ENCODE peak calls at places on chromosome 18, in ten cellular contexts. Z is astrocyte; C is AG10803; E is CD8-positive, alpha-beta T cell; S is NCI-H1105; K is ureter; X is NCI-H1417; R is Kasumi-1; F is NCI-H774; N is ACHN. U is an unnamed sample.

GRCh38 chr18:22267225-22267624 is 97.8 kb downstream of the GATA6 start:
- DNase-seq in Z (no peak), C (no peak), E (no peak), S (no peak), K (no peak), X (no peak), R (no peak), F (no peak), N (no peak), U (peak)

GRCh38 chr18:12645751-12646203 is 12.1 kb downstream of the SPIRE1 start:
- DNase-seq in Z (no peak), C (peak), E (no peak), S (peak), K (no peak), X (no peak), R (no peak), F (peak), N (no peak), U (peak)

GRCh38 chr18:29962579-29962978 is 1080.0 kb downstream of the DSC3 start:
- DNase-seq in Z (no peak), C (no peak), E (no peak), S (no peak), K (no peak), X (no peak), R (no peak), F (no peak), N (no peak), U (no peak)

GRCh38 chr18:48790226-48790863 is 160.4 kb downstream of the SMAD7 start:
- DNase-seq in Z (no peak), C (no peak), E (no peak), S (no peak), K (no peak), X (no peak), R (no peak), F (no peak), N (no peak), U (no peak)

GRCh38 chr18:48928787-48929186 is 22.0 kb downstream of the SMAD7 start:
- DNase-seq in Z (peak), C (peak), E (peak), S (peak), K (peak), X (peak), R (peak), F (peak), N (no peak), U (peak)

GRCh38 chr18:46622999-46623398 is 34.0 kb downstream of the LOXHD1 start:
- DNase-seq in Z (no peak), C (peak), E (no peak), S (peak), K (no peak), X (peak), R (peak), F (no peak), N (peak), U (no peak)

GRCh38 chr18:4256786-4257417 is 198.2 kb downstream of the DLGAP1 start:
- DNase-seq in Z (no peak), C (no peak), E (no peak), S (no peak), K (no peak), X (no peak), R (no peak), F (no peak), N (no peak), U (no peak)

GRCh38 chr18:37889963-37890362 is 324.4 kb upstream of the CELF4 start:
- DNase-seq in Z (no peak), C (no peak), E (no peak), S (no peak), K (no peak), X (no peak), R (no peak), F (no peak), N (no peak), U (no peak)

GRCh38 chr18:61322265-61322873 is 10.9 kb upstream of the CDH20 start:
- DNase-seq in Z (peak), C (peak), E (no peak), S (no peak), K (no peak), X (peak), R (peak), F (no peak), N (peak), U (peak)

GRCh38 chr18:47050468-47050867 is 15.0 kb upstream of the ELOA2 start:
- DNase-seq in Z (peak), C (peak), E (no peak), S (no peak), K (no peak), X (peak), R (peak), F (no peak), N (peak), U (peak)

GRCh38 chr18:13823707-13824395 is at the start of gene MC5R:
- DNase-seq in Z (peak), C (peak), E (peak), S (peak), K (peak), X (peak), R (peak), F (peak), N (peak), U (peak)

GRCh38 chr18:35345460-35345921 is 1.3 kb upstream of the ZNF24 start:
- DNase-seq in Z (no peak), C (no peak), E (no peak), S (no peak), K (no peak), X (peak), R (no peak), F (peak), N (no peak), U (peak)

GRCh38 chr18:30044496-30044895 is 998.0 kb downstream of the DSC3 start:
- DNase-seq in Z (no peak), C (no peak), E (no peak), S (no peak), K (no peak), X (no peak), R (no peak), F (no peak), N (no peak), U (no peak)

GRCh38 chr18:24322594-24323136 is 75.0 kb downstream of the OSBPL1A start:
- DNase-seq in Z (peak), C (peak), E (no peak), S (no peak), K (no peak), X (no peak), R (no peak), F (no peak), N (no peak), U (no peak)

GRCh38 chr18:46471809-46472498 is 185.1 kb downstream of the LOXHD1 start:
- DNase-seq in Z (no peak), C (no peak), E (no peak), S (no peak), K (no peak), X (no peak), R (no peak), F (no peak), N (no peak), U (no peak)

GRCh38 chr18:49020621-49021021 is 69.9 kb upstream of the SMAD7 start:
- DNase-seq in Z (peak), C (no peak), E (no peak), S (no peak), K (peak), X (no peak), R (no peak), F (no peak), N (no peak), U (no peak)

GRCh38 chr18:37452015-37452414 is 113.6 kb downstream of the CELF4 start:
- DNase-seq in Z (no peak), C (no peak), E (no peak), S (peak), K (no peak), X (no peak), R (no peak), F (no peak), N (no peak), U (peak)